ENCODE peak calls at places on chromosomes 5 and 9, in eight cellular contexts. One of them, this sample, is unnamed.

GRCh38 chr5:35651002-35651756 is 33.5 kb downstream of the SPEF2 start:
- DNase-seq in A549: peak; percentile 46
- DNase-seq in Caco-2: peak; percentile 45
- DNase-seq in WTC11: peak; percentile 59
- DNase-seq in GM23338: peak; percentile 74
- DNase-seq in AG04450: peak; percentile 21
- DNase-seq in fibroblast of mammary gland: peak; percentile 50
- DNase-seq in lower lobe of right lung: no peak
- DNase-seq in this sample: peak; percentile 46

GRCh38 chr5:73901045-73901444 is 275.0 kb downstream of the ARHGEF28 start:
- DNase-seq in WTC11: no peak
- DNase-seq in GM23338: peak; percentile 11
- DNase-seq in AG04450: peak; percentile 50
- DNase-seq in Caco-2: no peak
- DNase-seq in lower lobe of right lung: no peak
- DNase-seq in A549: peak; percentile 78
- DNase-seq in fibroblast of mammary gland: peak; percentile 87
- DNase-seq in this sample: no peak

GRCh38 chr5:132230871-132231270 is 3.2 kb upstream of the P4HA2 start:
- DNase-seq in WTC11: no peak
- DNase-seq in Caco-2: no peak
- DNase-seq in fibroblast of mammary gland: no peak
- DNase-seq in GM23338: no peak
- DNase-seq in A549: no peak
- DNase-seq in AG04450: no peak
- DNase-seq in lower lobe of right lung: no peak
- DNase-seq in this sample: no peak

GRCh38 chr9:77883846-77884771 is 147.5 kb downstream of the GNAQ start:
- DNase-seq in fibroblast of mammary gland: peak; percentile 31
- DNase-seq in GM23338: peak; percentile 53
- DNase-seq in A549: no peak
- DNase-seq in Caco-2: no peak
- DNase-seq in lower lobe of right lung: no peak
- DNase-seq in WTC11: no peak
- DNase-seq in AG04450: no peak
- DNase-seq in this sample: peak; percentile 25

GRCh38 chr5:169071-169727 is 22.1 kb upstream of the LRRC14B start:
- DNase-seq in WTC11: no peak
- DNase-seq in A549: no peak
- DNase-seq in AG04450: peak; percentile 38
- DNase-seq in lower lobe of right lung: peak; percentile 77
- DNase-seq in GM23338: no peak
- DNase-seq in Caco-2: no peak
- DNase-seq in fibroblast of mammary gland: peak; percentile 91
- DNase-seq in this sample: peak; percentile 97

GRCh38 chr5:139297439-139298133 is 4.0 kb downstream of the MATR3 start:
- DNase-seq in Caco-2: no peak
- DNase-seq in fibroblast of mammary gland: no peak
- DNase-seq in AG04450: no peak
- DNase-seq in GM23338: no peak
- DNase-seq in lower lobe of right lung: no peak
- DNase-seq in A549: no peak
- DNase-seq in WTC11: no peak
- DNase-seq in this sample: no peak

GRCh38 chr5:56358703-56359428 is 125.7 kb upstream of the ANKRD55 start:
- DNase-seq in GM23338: no peak
- DNase-seq in A549: peak; percentile 71
- DNase-seq in AG04450: no peak
- DNase-seq in lower lobe of right lung: no peak
- DNase-seq in fibroblast of mammary gland: peak; percentile 45
- DNase-seq in Caco-2: peak; percentile 91
- DNase-seq in WTC11: no peak
- DNase-seq in this sample: no peak

GRCh38 chr9:7780261-7780988 is 19.2 kb downstream of the DMAC1 start:
- DNase-seq in WTC11: no peak
- DNase-seq in A549: no peak
- DNase-seq in fibroblast of mammary gland: peak; percentile 80
- DNase-seq in Caco-2: no peak
- DNase-seq in GM23338: no peak
- DNase-seq in lower lobe of right lung: no peak
- DNase-seq in AG04450: no peak
- DNase-seq in this sample: peak; percentile 46

GRCh38 chr5:81235287-81236072 is 2.4 kb downstream of the CKMT2 start:
- DNase-seq in AG04450: no peak
- DNase-seq in lower lobe of right lung: no peak
- DNase-seq in GM23338: no peak
- DNase-seq in WTC11: no peak
- DNase-seq in Caco-2: no peak
- DNase-seq in fibroblast of mammary gland: no peak
- DNase-seq in A549: no peak
- DNase-seq in this sample: no peak

GRCh38 chr9:2427016-2427891 is 194.3 kb upstream of the VLDLR start:
- DNase-seq in lower lobe of right lung: peak; percentile 65
- DNase-seq in WTC11: no peak
- DNase-seq in Caco-2: no peak
- DNase-seq in AG04450: no peak
- DNase-seq in A549: no peak
- DNase-seq in GM23338: no peak
- DNase-seq in fibroblast of mammary gland: peak; percentile 31
- DNase-seq in this sample: no peak

GRCh38 chr5:10303699-10304170 is 4.0 kb downstream of the CMBL start:
- DNase-seq in GM23338: no peak
- DNase-seq in AG04450: no peak
- DNase-seq in WTC11: no peak
- DNase-seq in lower lobe of right lung: no peak
- DNase-seq in Caco-2: no peak
- DNase-seq in fibroblast of mammary gland: no peak
- DNase-seq in A549: no peak
- DNase-seq in this sample: no peak

GRCh38 chr9:103397868-103398600 is 402.9 kb downstream of the CYLC2 start:
- DNase-seq in fibroblast of mammary gland: peak; percentile 50
- DNase-seq in lower lobe of right lung: no peak
- DNase-seq in GM23338: peak; percentile 36
- DNase-seq in A549: peak; percentile 66
- DNase-seq in Caco-2: peak; percentile 67
- DNase-seq in WTC11: peak; percentile 69
- DNase-seq in AG04450: no peak
- DNase-seq in this sample: peak; percentile 0

GRCh38 chr5:155471027-155471426 is 457.5 kb downstream of the KIF4B start:
- DNase-seq in AG04450: no peak
- DNase-seq in fibroblast of mammary gland: no peak
- DNase-seq in WTC11: no peak
- DNase-seq in lower lobe of right lung: no peak
- DNase-seq in A549: no peak
- DNase-seq in GM23338: peak; percentile 4
- DNase-seq in Caco-2: no peak
- DNase-seq in this sample: no peak

GRCh38 chr5:132759114-132760042 is 12.2 kb downstream of the CCNI2 start:
- DNase-seq in A549: no peak
- DNase-seq in Caco-2: peak; percentile 36
- DNase-seq in GM23338: no peak
- DNase-seq in WTC11: no peak
- DNase-seq in lower lobe of right lung: no peak
- DNase-seq in AG04450: no peak
- DNase-seq in fibroblast of mammary gland: peak; percentile 31
- DNase-seq in this sample: no peak

GRCh38 chr5:127994087-127994660 is 89.4 kb upstream of the SLC12A2 start:
- DNase-seq in AG04450: no peak
- DNase-seq in A549: no peak
- DNase-seq in fibroblast of mammary gland: no peak
- DNase-seq in Caco-2: no peak
- DNase-seq in lower lobe of right lung: no peak
- DNase-seq in GM23338: no peak
- DNase-seq in WTC11: no peak
- DNase-seq in this sample: no peak

GRCh38 chr5:43315262-43315661 is 2.0 kb upstream of the HMGCS1 start:
- DNase-seq in GM23338: no peak
- DNase-seq in fibroblast of mammary gland: peak; percentile 77
- DNase-seq in AG04450: no peak
- DNase-seq in A549: peak; percentile 86
- DNase-seq in WTC11: no peak
- DNase-seq in lower lobe of right lung: no peak
- DNase-seq in Caco-2: peak; percentile 47
- DNase-seq in this sample: peak; percentile 35

GRCh38 chr9:133362359-133363044 is 6.2 kb downstream of the SURF2 start:
- DNase-seq in GM23338: no peak
- DNase-seq in A549: no peak
- DNase-seq in lower lobe of right lung: peak; percentile 33
- DNase-seq in Caco-2: no peak
- DNase-seq in WTC11: no peak
- DNase-seq in AG04450: no peak
- DNase-seq in fibroblast of mammary gland: peak; percentile 49
- DNase-seq in this sample: no peak

GRCh38 chr9:5611321-5612186 is 17.4 kb upstream of the RIC1 start:
- DNase-seq in Caco-2: no peak
- DNase-seq in lower lobe of right lung: no peak
- DNase-seq in fibroblast of mammary gland: no peak
- DNase-seq in AG04450: no peak
- DNase-seq in GM23338: no peak
- DNase-seq in A549: no peak
- DNase-seq in WTC11: no peak
- DNase-seq in this sample: no peak

GRCh38 chr5:8828596-8829321 is 717.1 kb downstream of the SEMA5A start:
- DNase-seq in GM23338: no peak
- DNase-seq in AG04450: no peak
- DNase-seq in A549: no peak
- DNase-seq in fibroblast of mammary gland: peak; percentile 52
- DNase-seq in WTC11: no peak
- DNase-seq in Caco-2: no peak
- DNase-seq in lower lobe of right lung: no peak
- DNase-seq in this sample: peak; percentile 4

GRCh38 chr9:110095776-110096175 is 112.2 kb downstream of the C9orf152 start:
- DNase-seq in fibroblast of mammary gland: peak; percentile 78
- DNase-seq in GM23338: no peak
- DNase-seq in AG04450: no peak
- DNase-seq in A549: no peak
- DNase-seq in Caco-2: no peak
- DNase-seq in lower lobe of right lung: no peak
- DNase-seq in WTC11: no peak
- DNase-seq in this sample: no peak

GRCh38 chr5:140344683-140345423 is 1.6 kb downstream of the HBEGF start:
- DNase-seq in GM23338: peak; percentile 65
- DNase-seq in Caco-2: peak; percentile 53
- DNase-seq in lower lobe of right lung: no peak
- DNase-seq in fibroblast of mammary gland: peak; percentile 45
- DNase-seq in WTC11: no peak
- DNase-seq in A549: no peak
- DNase-seq in AG04450: no peak
- DNase-seq in this sample: no peak

GRCh38 chr9:18268381-18268780 is 205.6 kb upstream of the ADAMTSL1 start:
- DNase-seq in A549: no peak
- DNase-seq in Caco-2: no peak
- DNase-seq in lower lobe of right lung: no peak
- DNase-seq in fibroblast of mammary gland: peak; percentile 68
- DNase-seq in AG04450: no peak
- DNase-seq in GM23338: peak; percentile 32
- DNase-seq in WTC11: no peak
- DNase-seq in this sample: peak; percentile 11

GRCh38 chr9:36671561-36671960 is 98.9 kb downstream of the MELK start:
- DNase-seq in lower lobe of right lung: no peak
- DNase-seq in WTC11: no peak
- DNase-seq in A549: no peak
- DNase-seq in fibroblast of mammary gland: no peak
- DNase-seq in AG04450: no peak
- DNase-seq in GM23338: no peak
- DNase-seq in Caco-2: no peak
- DNase-seq in this sample: no peak
- TF ChIP-seq CTCF in lower lobe of right lung: no peak
- TF ChIP-seq CTCF in WTC11: no peak
- TF ChIP-seq CTCF in A549: no peak
- TF ChIP-seq CTCF in fibroblast of mammary gland: no peak
- TF ChIP-seq CTCF in AG04450: no peak
- TF ChIP-seq CTCF in GM23338: no peak
- TF ChIP-seq CTCF in Caco-2: no peak
- TF ChIP-seq CTCF in this sample: no peak

DNA sequence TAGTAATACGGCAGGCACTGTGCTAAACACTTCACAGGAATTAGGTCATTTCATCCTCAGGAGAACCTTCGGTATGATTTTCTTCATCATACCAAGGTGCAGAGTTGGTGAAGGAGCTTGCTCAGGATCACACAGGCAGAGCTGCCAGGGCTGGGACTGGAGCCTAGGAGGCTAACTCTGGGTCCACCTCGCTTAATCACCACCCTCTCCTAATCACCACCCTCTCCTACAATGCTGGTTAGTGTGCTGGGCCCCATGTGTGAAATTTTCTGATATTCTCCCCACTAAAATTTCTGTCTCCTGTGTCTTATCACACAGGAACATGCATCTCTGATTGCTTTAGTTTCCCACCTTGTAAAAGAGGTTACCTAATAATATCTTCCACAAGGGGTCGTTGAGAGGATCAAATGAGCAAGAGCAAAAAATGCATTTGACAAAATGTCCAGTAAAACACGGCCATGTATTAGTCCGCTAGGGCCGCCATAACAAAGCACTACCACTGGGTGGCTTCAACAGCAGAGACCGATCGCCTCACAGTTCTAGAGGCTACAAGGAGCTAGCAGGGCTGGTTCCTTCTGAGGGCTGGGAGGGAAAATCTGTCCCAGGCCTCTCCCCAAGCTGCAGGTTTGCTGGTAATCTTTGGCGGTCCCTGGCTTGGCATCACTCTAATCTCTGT is 128.2 kb upstream of the NFIB start:
- DNase-seq in AG04450: no peak
- DNase-seq in A549: peak; percentile 82
- DNase-seq in Caco-2: peak; percentile 44
- DNase-seq in fibroblast of mammary gland: no peak
- DNase-seq in lower lobe of right lung: no peak
- DNase-seq in GM23338: peak; percentile 87
- DNase-seq in WTC11: peak; percentile 65
- DNase-seq in this sample: no peak
- TF ChIP-seq CTCF in AG04450: peak; percentile 33
- TF ChIP-seq CTCF in A549: peak; percentile 54
- TF ChIP-seq CTCF in Caco-2: peak; percentile 36
- TF ChIP-seq CTCF in fibroblast of mammary gland: peak; percentile 33
- TF ChIP-seq CTCF in lower lobe of right lung: no peak
- TF ChIP-seq CTCF in GM23338: peak; percentile 75
- TF ChIP-seq CTCF in WTC11: peak; percentile 40
- TF ChIP-seq CTCF in this sample: peak; percentile 69

GRCh38 chr5:23996525-23996924 is 489.1 kb downstream of the PRDM9 start:
- DNase-seq in lower lobe of right lung: no peak
- DNase-seq in fibroblast of mammary gland: no peak
- DNase-seq in GM23338: no peak
- DNase-seq in WTC11: no peak
- DNase-seq in Caco-2: no peak
- DNase-seq in A549: no peak
- DNase-seq in AG04450: no peak
- DNase-seq in this sample: no peak

GRCh38 chr5:23991406-23991805 is 484.0 kb downstream of the PRDM9 start:
- DNase-seq in AG04450: no peak
- DNase-seq in lower lobe of right lung: no peak
- DNase-seq in A549: no peak
- DNase-seq in GM23338: no peak
- DNase-seq in fibroblast of mammary gland: no peak
- DNase-seq in Caco-2: no peak
- DNase-seq in WTC11: no peak
- DNase-seq in this sample: no peak

GRCh38 chr5:23994581-23995370 is 487.4 kb downstream of the PRDM9 start:
- DNase-seq in AG04450: no peak
- DNase-seq in fibroblast of mammary gland: no peak
- DNase-seq in lower lobe of right lung: no peak
- DNase-seq in Caco-2: peak; percentile 20
- DNase-seq in GM23338: peak; percentile 27
- DNase-seq in A549: peak; percentile 6
- DNase-seq in WTC11: no peak
- DNase-seq in this sample: no peak
- TF ChIP-seq CTCF in AG04450: no peak
- TF ChIP-seq CTCF in fibroblast of mammary gland: no peak
- TF ChIP-seq CTCF in lower lobe of right lung: peak; percentile 16
- TF ChIP-seq CTCF in Caco-2: peak; percentile 31
- TF ChIP-seq CTCF in GM23338: peak; percentile 52
- TF ChIP-seq CTCF in A549: no peak
- TF ChIP-seq CTCF in WTC11: no peak
- TF ChIP-seq CTCF in this sample: peak; percentile 7

GRCh38 chr9:95907794-95908193 is 32.3 kb downstream of the ERCC6L2 start:
- DNase-seq in lower lobe of right lung: no peak
- DNase-seq in AG04450: no peak
- DNase-seq in WTC11: no peak
- DNase-seq in fibroblast of mammary gland: peak; percentile 2
- DNase-seq in Caco-2: no peak
- DNase-seq in A549: no peak
- DNase-seq in GM23338: peak; percentile 46
- DNase-seq in this sample: no peak
- TF ChIP-seq CTCF in lower lobe of right lung: no peak
- TF ChIP-seq CTCF in AG04450: peak; percentile 13
- TF ChIP-seq CTCF in WTC11: no peak
- TF ChIP-seq CTCF in fibroblast of mammary gland: peak; percentile 41
- TF ChIP-seq CTCF in Caco-2: no peak
- TF ChIP-seq CTCF in A549: peak; percentile 22
- TF ChIP-seq CTCF in GM23338: peak; percentile 63
- TF ChIP-seq CTCF in this sample: peak; percentile 50

This sample was measured in HFFc6.